ENCODE peak calls at places on chromosomes 1 and 21, in eight cellular contexts. X, Y, N, F, A, I, Z and D are unnamed samples.

GRCh38 chr1:113830039-113830438 is 17.8 kb upstream of the RSBN1 start:
- DNase-seq in I (no peak), A (no peak), F (no peak), X (no peak), Z (no peak), Y (no peak), N (no peak), D (no peak)

GRCh38 chr1:22636369-22636768 is at the start of gene C1QA:
- DNase-seq in I (peak), A (peak), Y (no peak), X (no peak), Z (no peak), N (no peak), F (peak), D (no peak)

GRCh38 chr1:229192031-229192430 is 78.9 kb upstream of the RAB4A start:
- DNase-seq in F (peak), X (no peak), Z (no peak), A (no peak), N (peak), I (no peak), Y (peak), D (no peak)

GRCh38 chr1:247528812-247529474 is 7.3 kb downstream of the OR2C3 start:
- DNase-seq in N (no peak), A (no peak), Y (no peak), F (no peak), Z (no peak), X (no peak), I (no peak), D (no peak)

GRCh38 chr1:234658143-234658542 is 48.2 kb upstream of the IRF2BP2 start:
- DNase-seq in Y (peak), I (peak), F (no peak), A (no peak), X (no peak), N (peak), Z (no peak), D (peak)

GRCh38 chr21:46414965-46415275 is 43.8 kb upstream of the DIP2A start:
- DNase-seq in I (no peak), A (no peak), X (no peak), N (no peak), Z (no peak), Y (no peak), F (no peak), D (no peak)

GRCh38 chr1:166874464-166874863 is 1.6 kb downstream of the TADA1 start:
- DNase-seq in N (no peak), F (no peak), I (no peak), X (no peak), A (no peak), Y (no peak), Z (no peak), D (no peak)

GRCh38 chr1:17563494-17564281 is 24.2 kb downstream of the ARHGEF10L start:
- DNase-seq in N (no peak), Z (no peak), A (no peak), Y (no peak), I (peak), F (no peak), X (no peak), D (no peak)

GRCh38 chr1:64072089-64072835 is 131.2 kb upstream of the UBE2U start:
- DNase-seq in Y (peak), I (no peak), Z (no peak), A (no peak), F (no peak), X (no peak), N (peak), D (no peak)

GRCh38 chr1:147052677-147053076 is 114.6 kb downstream of the NBPF12 start:
- DNase-seq in N (no peak), X (no peak), A (no peak), I (no peak), Y (no peak), Z (no peak), F (no peak), D (no peak)

GRCh38 chr1:94025383-94026340 is 95.3 kb downstream of the ABCA4 start:
- DNase-seq in A (no peak), F (peak), I (no peak), N (peak), Z (no peak), Y (peak), X (no peak), D (no peak)

GRCh38 chr21:20662523-20662922 is 335.7 kb upstream of the NCAM2 start:
- DNase-seq in N (no peak), F (no peak), Y (no peak), Z (no peak), I (no peak), A (no peak), X (no peak), D (no peak)

GRCh38 chr1:226001852-226002666 is 2.9 kb upstream of the SDE2 start:
- DNase-seq in F (peak), A (peak), N (peak), Y (no peak), Z (no peak), X (no peak), I (peak), D (peak)

GRCh38 chr1:168227620-168228019 is 1.8 kb downstream of the SFT2D2 start:
- DNase-seq in F (no peak), A (no peak), X (no peak), Z (no peak), Y (no peak), I (no peak), N (no peak), D (no peak)

GRCh38 chr1:15735304-15736034 is 589 bp upstream of the SLC25A34 start:
- DNase-seq in Y (no peak), A (no peak), F (peak), Z (peak), I (peak), N (no peak), X (no peak), D (no peak)

GRCh38 chr1:225626698-225627097 is 26.2 kb downstream of the ENAH start:
- DNase-seq in Y (peak), N (no peak), X (no peak), F (no peak), I (no peak), Z (no peak), A (no peak), D (no peak)

GRCh38 chr1:198492872-198493271 is 47.6 kb downstream of the ATP6V1G3 start:
- DNase-seq in F (no peak), I (no peak), Z (no peak), A (no peak), Y (peak), N (peak), X (no peak), D (no peak)

GRCh38 chr1:115596080-115596795 is 45.5 kb upstream of the VANGL1 start:
- DNase-seq in N (peak), Y (peak), A (no peak), Z (no peak), F (no peak), I (no peak), X (no peak), D (no peak)

GRCh38 chr1:21912038-21912758 is 24.9 kb downstream of the HSPG2 start:
- DNase-seq in X (no peak), F (no peak), Y (no peak), I (no peak), N (no peak), A (no peak), Z (no peak), D (no peak)

GRCh38 chr1:152220166-152221163 is 3.5 kb downstream of the HRNR start:
- DNase-seq in F (no peak), I (no peak), X (no peak), N (no peak), Y (no peak), A (no peak), Z (no peak), D (no peak)

GRCh38 chr1:76687324-76688018 is 179.8 kb upstream of the ST6GALNAC5 start:
- DNase-seq in F (no peak), N (no peak), A (no peak), X (no peak), Z (no peak), Y (no peak), I (no peak), D (no peak)

GRCh38 chr21:42302292-42302650 is 12.9 kb downstream of the TFF3 start:
- DNase-seq in N (no peak), F (no peak), Z (no peak), X (no peak), A (no peak), Y (no peak), I (no peak), D (no peak)

GRCh38 chr1:182143825-182144661 is 82.5 kb upstream of the ZNF648 start:
- DNase-seq in F (peak), Y (peak), N (peak), A (peak), X (peak), I (peak), Z (peak), D (peak)

GRCh38 chr1:70324683-70325082 is 29.8 kb downstream of the ANKRD13C start:
- DNase-seq in I (no peak), Y (no peak), F (no peak), X (no peak), A (no peak), Z (no peak), N (no peak), D (no peak)

GRCh38 chr1:206537141-206537540 is 29.8 kb downstream of the RASSF5 start:
- DNase-seq in Z (no peak), I (no peak), X (no peak), Y (no peak), N (no peak), F (no peak), A (no peak), D (no peak)

GRCh38 chr1:3943123-3943431 is 43.0 kb upstream of the C1orf174 start:
- DNase-seq in Y (no peak), X (no peak), N (no peak), I (no peak), Z (no peak), A (no peak), F (no peak), D (no peak)

GRCh38 chr1:90957497-90957896 is 64.3 kb downstream of the ZNF644 start:
- DNase-seq in Y (no peak), F (no peak), A (no peak), I (no peak), Z (no peak), N (no peak), X (no peak), D (no peak)

GRCh38 chr1:204637985-204638356 is 47.6 kb downstream of the LRRN2 start:
- DNase-seq in N (no peak), Z (no peak), X (no peak), F (no peak), Y (no peak), A (no peak), I (no peak), D (no peak)

DNA sequence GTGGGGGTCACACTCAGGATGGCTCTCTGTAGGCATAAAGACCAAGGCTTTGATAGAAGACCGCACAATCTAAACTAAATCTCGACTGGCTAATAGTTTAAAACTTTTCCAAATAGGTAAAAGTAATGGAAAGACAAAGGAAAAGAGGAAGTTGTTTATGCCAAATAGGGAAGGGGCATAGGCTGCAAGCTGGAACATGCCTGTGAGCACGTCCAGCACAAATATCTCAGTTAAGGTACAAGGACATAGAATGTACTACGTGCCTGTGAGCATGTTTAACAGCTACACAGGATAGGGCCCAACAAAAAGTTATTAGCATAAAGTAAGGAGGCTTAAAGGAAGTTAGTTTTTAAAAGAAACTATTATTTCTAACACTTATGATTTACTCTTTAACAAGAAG is 27.6 kb upstream of the GUCA2A start:
- DNase-seq in F (no peak), A (no peak), N (no peak), I (no peak), Z (no peak), X (no peak), Y (no peak), D (no peak)
- H3K4me3 ChIP-seq in F (no peak), A (no peak), N (no peak), I (no peak), Z (no peak), X (no peak), Y (no peak), D (no peak)

GRCh38 chr21:17819878-17820232 is 699 bp upstream of the C21orf91 start:
- DNase-seq in Z (no peak), Y (no peak), N (no peak), F (no peak), A (peak), X (peak), I (no peak), D (no peak)
- TF ChIP-seq CTCF in Z (no peak), Y (no peak), N (no peak), F (no peak), A (no peak), X (no peak), I (no peak), D (no peak)

DNA sequence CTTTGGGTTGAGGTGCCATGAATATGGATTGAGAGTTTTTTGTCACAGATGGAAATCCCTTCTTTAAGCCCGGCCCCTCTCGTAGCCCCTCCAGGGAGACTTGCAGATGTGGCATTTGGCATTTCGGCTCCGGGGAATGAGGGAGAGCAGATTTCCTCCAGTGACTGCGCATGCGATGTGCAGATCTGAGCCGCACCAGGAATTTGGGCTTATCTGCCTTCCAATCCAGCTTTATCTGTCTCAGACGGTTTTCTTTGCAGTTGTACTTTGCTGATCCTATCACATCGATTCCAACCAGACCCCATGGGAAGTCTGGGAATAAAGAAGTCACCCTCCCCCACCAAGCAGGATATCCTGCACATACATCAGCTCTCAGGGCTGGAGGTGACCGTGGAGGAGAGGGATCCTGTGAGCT is 11.7 kb downstream of the KIF26B start:
- DNase-seq in Z (no peak), A (no peak), F (no peak), N (peak), Y (peak), X (no peak), I (no peak), D (no peak)
- H3K4me3 ChIP-seq in Z (no peak), A (peak), F (no peak), N (peak), Y (peak), X (no peak), I (no peak), D (no peak)

GRCh38 chr1:171740987-171741871 is 636 bp downstream of the VAMP4 start:
- DNase-seq in X (no peak), A (no peak), I (peak), Z (peak), N (peak), Y (peak), F (peak), D (peak)
- TF ChIP-seq CTCF in X (peak), A (no peak), I (peak), Z (peak), N (no peak), Y (peak), F (no peak), D (no peak)

GRCh38 chr1:155076371-155076770 is 2.3 kb upstream of the EFNA3 start:
- DNase-seq in I (no peak), N (no peak), Z (no peak), F (no peak), X (no peak), Y (no peak), A (no peak), D (no peak)

GRCh38 chr1:155077346-155077745 is 1.3 kb upstream of the EFNA3 start:
- DNase-seq in N (no peak), Z (no peak), X (no peak), Y (no peak), A (no peak), F (no peak), I (no peak), D (no peak)

GRCh38 chr1:155079210-155079486 is 511 bp downstream of the EFNA3 start:
- DNase-seq in A (no peak), Y (no peak), X (no peak), Z (no peak), I (no peak), F (no peak), N (no peak), D (no peak)

GRCh38 chr1:155078496-155079209 is at the start of gene EFNA3:
- DNase-seq in A (no peak), Z (peak), Y (no peak), N (peak), I (peak), F (peak), X (no peak), D (peak)

GRCh38 chr1:155077758-155078495 is 710 bp upstream of the EFNA3 start:
- DNase-seq in X (no peak), Y (no peak), A (no peak), Z (no peak), N (no peak), F (peak), I (no peak), D (no peak)
- H3K4me3 ChIP-seq in X (peak), Y (no peak), A (peak), Z (no peak), N (no peak), F (no peak), I (peak), D (no peak)

DNA sequence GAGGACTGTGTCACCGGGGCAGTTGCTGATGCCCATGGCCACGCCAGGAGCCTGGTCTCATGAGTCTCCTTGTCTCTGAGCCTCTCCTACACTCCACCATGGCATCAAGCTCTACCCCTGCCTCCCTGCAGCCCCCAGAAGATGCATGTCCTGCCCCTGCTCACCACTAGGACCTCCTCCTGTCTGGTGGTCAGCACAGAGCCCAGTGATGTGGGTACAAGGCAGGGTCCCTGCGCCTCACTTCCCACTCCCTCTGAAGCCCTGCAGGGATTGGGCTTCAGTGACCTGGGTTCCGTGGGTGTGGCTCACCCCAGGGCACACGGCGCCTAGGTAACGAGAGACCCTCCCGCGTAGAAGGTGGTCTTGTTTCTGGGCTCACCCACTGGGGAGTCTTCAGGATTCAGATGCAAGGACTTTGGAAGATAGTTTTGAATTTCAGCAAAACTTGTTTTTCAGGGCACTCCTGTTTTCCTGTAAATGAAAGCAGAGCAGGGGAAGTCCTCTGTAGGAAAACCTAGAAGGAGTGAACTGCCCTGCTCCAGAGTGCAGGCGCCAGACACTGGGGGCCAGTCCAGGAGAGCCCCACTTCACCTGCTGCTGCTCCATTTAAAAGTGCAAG is 2.8 kb downstream of the COL18A1 start:
- DNase-seq in Y (no peak), N (no peak), F (no peak), I (no peak), Z (no peak), X (no peak), A (no peak), D (no peak)
- TF ChIP-seq CTCF in Y (no peak), N (peak), F (no peak), I (no peak), Z (no peak), X (no peak), A (no peak), D (no peak)